ENCODE peak calls at places on chromosomes 16 and 17, in five cellular contexts. A, E, J, Q and Z are unnamed samples.

GRCh38 chr17:80955673-80956306 is 35.9 kb upstream of the CHMP6 start:
- DNase-seq in A (no peak), E (no peak), J (no peak), Q (no peak), Z (no peak)

GRCh38 chr16:48330847-48331204 is 54.4 kb downstream of the SIAH1 start:
- DNase-seq in A (no peak), E (no peak), J (no peak), Q (no peak), Z (no peak)

GRCh38 chr17:68771867-68772515 is 170.8 kb upstream of the FAM20A start:
- DNase-seq in A (no peak), E (no peak), J (no peak), Q (no peak), Z (peak; percentile 40)

GRCh38 chr17:64148017-64148631 is 18.2 kb upstream of the ERN1 start:
- DNase-seq in A (no peak), E (no peak), J (no peak), Q (no peak), Z (no peak)

GRCh38 chr17:68455756-68456528 is 1.4 kb downstream of the WIPI1 start:
- DNase-seq in A (no peak), E (no peak), J (no peak), Q (no peak), Z (no peak)

GRCh38 chr16:19188406-19188805 is 20.4 kb downstream of the SYT17 start:
- DNase-seq in A (no peak), E (no peak), J (no peak), Q (no peak), Z (no peak)

GRCh38 chr17:77476006-77476405 is 335.2 kb downstream of the SEC14L1 start:
- DNase-seq in A (no peak), E (no peak), J (no peak), Q (no peak), Z (no peak)

GRCh38 chr17:79647456-79647915 is 36.6 kb upstream of the RBFOX3 start:
- DNase-seq in A (no peak), E (no peak), J (no peak), Q (no peak), Z (no peak)

GRCh38 chr16:29231231-29231630 is 175.3 kb downstream of the NPIPB11 start:
- DNase-seq in A (no peak), E (no peak), J (no peak), Q (no peak), Z (no peak)

GRCh38 chr17:48194097-48194550 is 86.6 kb downstream of the SNX11 start:
- DNase-seq in A (no peak), E (peak; percentile 90), J (no peak), Q (no peak), Z (no peak)

GRCh38 chr16:55660776-55661175 is 5.0 kb downstream of the SLC6A2 start:
- DNase-seq in A (no peak), E (no peak), J (no peak), Q (no peak), Z (no peak)

GRCh38 chr16:30985401-30986128 is 558 bp downstream of the HSD3B7 start:
- DNase-seq in A (no peak), E (no peak), J (no peak), Q (no peak), Z (no peak)